ENCODE peak calls at places on chromosome 1, in four cellular contexts. Y, H, J and L are unnamed samples.

GRCh38 chr1:219805191-219805590 is 123.2 kb downstream of the SLC30A10 start:
- DNase-seq in J (no peak), H (no peak), Y (no peak), L (no peak)

GRCh38 chr1:175234639-175235038 is 42.1 kb upstream of the KIAA0040 start:
- DNase-seq in J (no peak), H (no peak), Y (no peak), L (no peak)

GRCh38 chr1:197922070-197922390 is 4.9 kb downstream of the LHX9 start:
- DNase-seq in Y (no peak), J (no peak), H (no peak), L (no peak)

GRCh38 chr1:64470670-64471217 is 815 bp downstream of the CACHD1 start:
- DNase-seq in J (peak), H (no peak), Y (peak), L (no peak)

GRCh38 chr1:169779150-169779549 is 15.6 kb downstream of the METTL18 start:
- DNase-seq in Y (no peak), H (no peak), J (no peak), L (no peak)

GRCh38 chr1:1213153-1213918 is 617 bp downstream of the TNFRSF4 start:
- DNase-seq in H (no peak), Y (peak), J (no peak), L (peak)

GRCh38 chr1:217140041-217140901 is 417.0 kb upstream of the ESRRG start:
- DNase-seq in J (no peak), Y (no peak), H (no peak), L (no peak)

GRCh38 chr1:214290399-214291037 is 9.6 kb downstream of the SMYD2 start:
- DNase-seq in H (no peak), Y (no peak), J (no peak), L (no peak)

GRCh38 chr1:154614887-154615286 is 6.9 kb upstream of the ADAR start:
- DNase-seq in J (no peak), H (no peak), Y (no peak), L (no peak)

GRCh38 chr1:12370241-12370980 is 140.6 kb downstream of the VPS13D start:
- DNase-seq in J (no peak), H (no peak), Y (no peak), L (no peak)

GRCh38 chr1:23592209-23592905 is 33.1 kb upstream of the ID3 start:
- DNase-seq in Y (no peak), H (no peak), J (no peak), L (no peak)

GRCh38 chr1:65955071-65955470 is 162.4 kb downstream of the PDE4B start:
- DNase-seq in J (no peak), H (no peak), Y (no peak), L (no peak)

GRCh38 chr1:16175610-16176553 is 20.0 kb upstream of the EPHA2 start:
- DNase-seq in Y (peak), J (no peak), H (peak), L (no peak)

GRCh38 chr1:96234299-96234698 is 487.3 kb upstream of the PTBP2 start:
- DNase-seq in J (no peak), H (peak), Y (no peak), L (no peak)

GRCh38 chr1:10861822-10862221 is 65.4 kb upstream of the CASZ1 start:
- DNase-seq in J (no peak), Y (peak), H (no peak), L (no peak)

GRCh38 chr1:186033744-186034345 is 299.7 kb downstream of the HMCN1 start:
- DNase-seq in J (no peak), Y (no peak), H (peak), L (no peak)

GRCh38 chr1:197813741-197814140 is 38.5 kb upstream of the DENND1B start:
- DNase-seq in H (no peak), J (no peak), Y (no peak), L (no peak)

GRCh38 chr1:163410073-163410522 is 88.3 kb downstream of the NUF2 start:
- DNase-seq in J (peak), H (peak), Y (no peak), L (no peak)

DNA sequence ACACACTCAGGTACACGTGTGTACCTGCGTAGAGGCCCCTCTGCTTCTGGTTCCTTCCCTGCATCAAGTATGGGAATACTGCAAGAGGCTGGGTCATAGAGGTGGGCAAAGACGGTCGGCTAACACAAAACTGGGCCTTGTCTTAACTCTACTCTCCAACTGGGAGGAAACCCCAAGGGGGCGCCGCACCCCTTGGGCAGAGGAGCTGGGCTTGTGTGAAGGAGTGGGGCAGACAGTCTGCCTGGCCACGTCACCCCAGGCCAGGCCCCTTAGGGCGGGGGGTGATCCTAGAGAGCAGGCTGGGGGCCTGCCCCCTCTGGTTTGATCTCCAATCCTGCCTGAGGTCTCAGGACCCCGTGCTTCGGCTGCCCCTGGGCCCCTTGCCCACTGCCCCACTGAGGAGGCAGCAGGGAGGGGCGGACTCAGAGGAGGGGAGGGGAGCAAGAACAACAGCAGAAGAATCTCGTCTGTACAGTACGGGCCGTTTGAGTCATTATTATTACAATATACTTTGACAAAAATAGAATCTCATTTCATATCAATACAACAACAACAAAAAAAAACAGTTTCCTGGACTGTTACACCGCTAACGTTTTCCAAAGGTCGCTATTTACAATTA is 34.7 kb downstream of the MEF2D start:
- DNase-seq in J (no peak), H (no peak), Y (no peak), L (no peak)
- TF ChIP-seq CTCF in J (peak), H (peak), Y (no peak), L (no peak)

GRCh38 chr1:227447531-227447990 is 115.8 kb upstream of the ZNF678 start:
- DNase-seq in J (peak), Y (no peak), H (no peak), L (no peak)
- TF ChIP-seq CTCF in J (peak), Y (no peak), H (peak), L (no peak)

DNA sequence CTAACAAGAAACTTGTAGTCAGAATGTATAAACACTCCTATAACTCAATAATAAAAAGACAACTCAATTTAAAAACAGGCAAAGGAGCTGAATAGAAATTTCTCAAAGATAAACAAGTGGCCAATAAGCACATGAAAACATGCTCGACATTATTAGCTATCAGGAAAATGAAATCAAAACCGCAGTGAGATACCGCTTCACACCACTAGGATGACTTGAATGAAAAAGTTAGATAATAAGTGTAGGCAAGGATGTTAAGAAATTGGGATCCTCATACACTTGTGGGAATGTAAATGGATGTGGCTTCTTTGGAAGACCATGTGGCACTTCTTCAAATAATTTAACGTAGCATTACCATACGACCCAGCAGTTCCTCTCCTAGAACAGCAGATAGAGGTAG is 8.9 kb downstream of the RALGPS2 start:
- DNase-seq in H (no peak), J (no peak), Y (no peak), L (no peak)
- TF ChIP-seq CTCF in H (peak), J (peak), Y (no peak), L (peak)

DNA sequence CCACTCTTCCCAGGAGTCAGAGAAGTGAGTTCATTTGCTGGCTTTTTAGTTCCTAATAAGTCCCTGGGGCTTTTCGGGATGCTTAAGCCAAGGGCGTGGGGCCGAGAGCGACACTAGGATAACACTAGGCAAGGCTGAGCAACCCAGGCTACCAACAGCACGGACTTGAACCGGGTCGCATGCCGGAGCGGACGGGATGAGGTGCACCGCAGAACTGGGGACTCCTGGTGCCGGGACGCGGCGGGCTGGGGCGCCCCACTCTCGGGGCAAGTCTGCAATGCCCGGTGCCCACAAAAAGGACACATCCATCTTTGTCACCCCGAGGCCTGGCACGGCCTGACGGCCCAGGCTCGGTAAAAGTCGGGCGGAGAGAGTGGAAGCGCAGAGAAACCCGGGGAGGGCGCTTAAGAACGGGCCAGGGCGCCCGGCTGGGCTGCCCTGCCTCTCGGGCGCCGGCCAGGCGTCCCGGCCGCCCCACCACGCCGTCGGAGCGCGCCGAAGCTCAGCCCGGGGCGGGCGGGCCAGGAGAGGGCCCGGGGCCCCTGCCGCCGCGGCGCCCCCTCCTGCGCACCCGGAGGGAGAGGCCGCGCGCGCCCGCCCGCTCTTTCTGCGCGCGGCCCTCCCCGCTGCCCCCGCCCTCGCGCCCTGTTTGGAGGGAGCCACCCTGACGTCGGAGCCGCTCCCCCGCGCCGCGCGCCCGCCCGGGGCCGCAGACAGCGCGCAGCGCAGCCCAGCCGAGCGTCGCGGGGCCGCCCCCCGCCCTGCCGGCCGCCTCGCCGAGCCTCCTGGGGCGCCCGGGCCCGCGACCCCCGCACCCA is at the start of gene NBL1:
- DNase-seq in H (peak), Y (peak), J (no peak), L (peak)
- TF ChIP-seq CTCF in H (peak), Y (no peak), J (no peak), L (no peak)

GRCh38 chr1:41528726-41529605 is 44.5 kb upstream of the EDN2 start:
- DNase-seq in J (no peak), H (no peak), Y (peak), L (no peak)
- TF ChIP-seq CTCF in J (no peak), H (no peak), Y (no peak), L (no peak)

GRCh38 chr1:117093091-117093534 is 28.4 kb downstream of the TRIM45 start:
- DNase-seq in Y (no peak), J (no peak), H (peak), L (no peak)

GRCh38 chr1:117092594-117092993 is 29.0 kb downstream of the TRIM45 start:
- DNase-seq in H (no peak), J (no peak), Y (no peak), L (no peak)

GRCh38 chr1:117093870-117094621 is 27.5 kb downstream of the TRIM45 start:
- DNase-seq in J (no peak), Y (no peak), H (peak), L (no peak)

GRCh38 chr1:117096871-117097842 is 24.4 kb downstream of the TRIM45 start:
- DNase-seq in H (peak), J (no peak), Y (no peak), L (no peak)

GRCh38 chr1:117095237-117095636 is 26.3 kb downstream of the TRIM45 start:
- DNase-seq in J (no peak), H (peak), Y (no peak), L (no peak)
- TF ChIP-seq CTCF in J (no peak), H (no peak), Y (no peak), L (no peak)

GRCh38 chr1:50605186-50605875 is 182.1 kb upstream of the DMRTA2 start:
- DNase-seq in Y (no peak), H (peak), J (no peak), L (no peak)
- TF ChIP-seq CTCF in Y (no peak), H (peak), J (peak), L (peak)